ENCODE peak calls at places on chromosomes 2 and 18, in seven cellular contexts. One of them, this sample, is unnamed.

GRCh38 chr2:65057391-65058052 is 1.3 kb downstream of the CEP68 start:
- DNase-seq in tibial artery: no peak
- DNase-seq in ovary: no peak
- DNase-seq in sigmoid colon: no peak
- DNase-seq in OCI-LY7: peak
- DNase-seq in esophagus squamous epithelium: no peak
- DNase-seq in GM23338: peak
- DNase-seq in this sample: peak

GRCh38 chr2:8380573-8380972 is 301.3 kb upstream of the ID2 start:
- DNase-seq in tibial artery: no peak
- DNase-seq in ovary: no peak
- DNase-seq in sigmoid colon: no peak
- DNase-seq in OCI-LY7: peak
- DNase-seq in esophagus squamous epithelium: no peak
- DNase-seq in GM23338: no peak
- DNase-seq in this sample: no peak

GRCh38 chr18:24369420-24369819 is 28.2 kb downstream of the OSBPL1A start:
- DNase-seq in tibial artery: no peak
- DNase-seq in ovary: no peak
- DNase-seq in sigmoid colon: no peak
- DNase-seq in OCI-LY7: no peak
- DNase-seq in esophagus squamous epithelium: no peak
- DNase-seq in GM23338: no peak
- DNase-seq in this sample: no peak

GRCh38 chr2:84781942-84782716 is 98.8 kb downstream of the TRABD2A start:
- DNase-seq in tibial artery: no peak
- DNase-seq in ovary: no peak
- DNase-seq in sigmoid colon: no peak
- DNase-seq in OCI-LY7: peak
- DNase-seq in esophagus squamous epithelium: no peak
- DNase-seq in GM23338: peak
- DNase-seq in this sample: no peak

GRCh38 chr2:46435796-46436360 is 43.5 kb upstream of the TMEM247 start:
- DNase-seq in tibial artery: no peak
- DNase-seq in ovary: no peak
- DNase-seq in sigmoid colon: no peak
- DNase-seq in OCI-LY7: no peak
- DNase-seq in esophagus squamous epithelium: no peak
- DNase-seq in GM23338: no peak
- DNase-seq in this sample: peak

GRCh38 chr2:234788841-234789240 is 163.0 kb upstream of the SH3BP4 start:
- DNase-seq in tibial artery: no peak
- DNase-seq in ovary: no peak
- DNase-seq in sigmoid colon: no peak
- DNase-seq in OCI-LY7: no peak
- DNase-seq in esophagus squamous epithelium: no peak
- DNase-seq in GM23338: no peak
- DNase-seq in this sample: no peak

GRCh38 chr18:46250084-46250811 is 146.1 kb downstream of the HAUS1 start:
- DNase-seq in tibial artery: no peak
- DNase-seq in ovary: no peak
- DNase-seq in sigmoid colon: no peak
- DNase-seq in OCI-LY7: peak
- DNase-seq in esophagus squamous epithelium: no peak
- DNase-seq in GM23338: peak
- DNase-seq in this sample: peak

GRCh38 chr2:42927334-42928160 is 135.2 kb upstream of the HAAO start:
- DNase-seq in tibial artery: no peak
- DNase-seq in ovary: peak
- DNase-seq in sigmoid colon: no peak
- DNase-seq in OCI-LY7: no peak
- DNase-seq in esophagus squamous epithelium: no peak
- DNase-seq in GM23338: no peak
- DNase-seq in this sample: no peak

GRCh38 chr18:77131100-77131651 is 1.4 kb downstream of the MBP start:
- DNase-seq in tibial artery: peak
- DNase-seq in ovary: no peak
- DNase-seq in sigmoid colon: peak
- DNase-seq in OCI-LY7: peak
- DNase-seq in esophagus squamous epithelium: no peak
- DNase-seq in GM23338: peak
- DNase-seq in this sample: peak

GRCh38 chr18:40055262-40055661 is 1899.8 kb upstream of the PIK3C3 start:
- DNase-seq in tibial artery: no peak
- DNase-seq in ovary: no peak
- DNase-seq in sigmoid colon: no peak
- DNase-seq in OCI-LY7: no peak
- DNase-seq in esophagus squamous epithelium: no peak
- DNase-seq in GM23338: no peak
- DNase-seq in this sample: no peak

GRCh38 chr2:171176516-171176915 is 15.8 kb upstream of the TLK1 start:
- DNase-seq in tibial artery: no peak
- DNase-seq in ovary: no peak
- DNase-seq in sigmoid colon: no peak
- DNase-seq in OCI-LY7: no peak
- DNase-seq in esophagus squamous epithelium: no peak
- DNase-seq in GM23338: no peak
- DNase-seq in this sample: no peak

GRCh38 chr2:225543626-225544025 is 144.1 kb downstream of the NYAP2 start:
- DNase-seq in tibial artery: no peak
- DNase-seq in ovary: no peak
- DNase-seq in sigmoid colon: no peak
- DNase-seq in OCI-LY7: no peak
- DNase-seq in esophagus squamous epithelium: no peak
- DNase-seq in GM23338: no peak
- DNase-seq in this sample: no peak

GRCh38 chr2:120605231-120605935 is 130.3 kb upstream of the GLI2 start:
- DNase-seq in tibial artery: peak
- DNase-seq in ovary: no peak
- DNase-seq in sigmoid colon: no peak
- DNase-seq in OCI-LY7: no peak
- DNase-seq in esophagus squamous epithelium: no peak
- DNase-seq in GM23338: no peak
- DNase-seq in this sample: no peak

GRCh38 chr2:227661827-227662226 is 4.8 kb upstream of the SCYGR5 start:
- DNase-seq in tibial artery: no peak
- DNase-seq in ovary: no peak
- DNase-seq in sigmoid colon: no peak
- DNase-seq in OCI-LY7: no peak
- DNase-seq in esophagus squamous epithelium: no peak
- DNase-seq in GM23338: no peak
- DNase-seq in this sample: no peak

GRCh38 chr2:25207078-25207545 is 38.7 kb upstream of the POMC start:
- DNase-seq in tibial artery: no peak
- DNase-seq in ovary: no peak
- DNase-seq in sigmoid colon: no peak
- DNase-seq in OCI-LY7: no peak
- DNase-seq in esophagus squamous epithelium: no peak
- DNase-seq in GM23338: no peak
- DNase-seq in this sample: no peak

GRCh38 chr18:44945847-44946490 is 265.3 kb downstream of the SETBP1 start:
- DNase-seq in tibial artery: no peak
- DNase-seq in ovary: no peak
- DNase-seq in sigmoid colon: no peak
- DNase-seq in OCI-LY7: no peak
- DNase-seq in esophagus squamous epithelium: no peak
- DNase-seq in GM23338: no peak
- DNase-seq in this sample: no peak

GRCh38 chr2:134104754-134105153 is 149.1 kb upstream of the MGAT5 start:
- DNase-seq in tibial artery: no peak
- DNase-seq in ovary: no peak
- DNase-seq in sigmoid colon: no peak
- DNase-seq in OCI-LY7: no peak
- DNase-seq in esophagus squamous epithelium: no peak
- DNase-seq in GM23338: no peak
- DNase-seq in this sample: no peak

GRCh38 chr2:34480366-34480765 is 881.3 kb upstream of the FAM98A start:
- DNase-seq in tibial artery: no peak
- DNase-seq in ovary: no peak
- DNase-seq in sigmoid colon: no peak
- DNase-seq in OCI-LY7: no peak
- DNase-seq in esophagus squamous epithelium: no peak
- DNase-seq in GM23338: no peak
- DNase-seq in this sample: no peak

DNA sequence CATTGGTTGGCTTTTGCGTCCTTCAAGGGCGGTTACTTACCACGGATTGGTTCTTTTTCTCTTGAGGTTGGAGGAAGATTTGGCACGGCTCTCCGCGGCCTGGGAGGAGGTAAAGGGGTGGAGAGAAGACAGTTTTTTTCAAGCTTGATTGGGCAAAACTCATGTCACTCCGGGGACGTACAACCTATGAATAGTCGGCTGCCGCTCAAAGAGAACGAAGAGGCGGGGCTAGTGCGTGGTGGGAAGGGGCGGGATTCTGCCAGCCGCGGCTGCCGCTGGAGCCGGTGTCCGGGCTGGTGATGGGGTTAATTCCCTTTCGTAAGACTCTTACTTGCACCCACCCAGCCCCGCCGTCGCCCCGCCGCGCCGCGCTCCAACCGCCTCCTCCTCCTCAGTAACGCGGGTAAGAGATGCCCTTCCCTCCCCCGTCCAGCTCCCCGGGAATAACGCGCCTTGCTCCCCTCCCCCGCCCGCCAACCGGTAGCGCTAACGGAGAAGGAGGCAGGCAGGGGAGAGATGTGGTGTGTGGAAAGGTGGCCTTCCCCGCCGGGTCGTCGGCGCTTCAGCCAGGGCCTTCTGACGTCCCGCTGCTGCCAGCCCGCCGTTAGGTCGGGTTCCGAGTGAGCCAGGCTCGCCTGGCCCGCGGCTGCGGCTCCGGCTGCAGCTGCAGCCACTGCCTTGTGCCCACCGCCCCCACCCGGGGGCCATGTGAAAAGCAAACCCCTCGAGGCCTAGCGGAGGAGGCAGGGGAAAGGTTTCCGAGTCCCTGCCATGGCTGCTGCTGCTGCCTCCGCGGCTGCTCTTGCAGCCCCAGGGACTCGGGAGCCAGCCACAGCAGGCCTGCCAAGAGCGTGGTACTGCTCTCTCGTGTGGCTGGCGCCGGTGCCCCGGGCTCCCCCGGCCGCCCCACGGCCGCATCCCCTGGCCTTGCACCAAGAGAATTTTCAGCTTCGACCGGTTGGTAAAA is at the start of gene R3HDM1:
- DNase-seq in tibial artery: peak
- DNase-seq in ovary: peak
- DNase-seq in sigmoid colon: peak
- DNase-seq in OCI-LY7: peak
- DNase-seq in esophagus squamous epithelium: peak
- DNase-seq in GM23338: peak
- DNase-seq in this sample: peak
- TF ChIP-seq CTCF in tibial artery: no peak
- TF ChIP-seq CTCF in ovary: no peak
- TF ChIP-seq CTCF in sigmoid colon: peak
- TF ChIP-seq CTCF in OCI-LY7: peak
- TF ChIP-seq CTCF in esophagus squamous epithelium: peak
- TF ChIP-seq CTCF in GM23338: peak
- TF ChIP-seq CTCF in this sample: peak

GRCh38 chr2:131419447-131419846 is 55.5 kb upstream of the RAB6D start:
- DNase-seq in tibial artery: no peak
- DNase-seq in ovary: no peak
- DNase-seq in sigmoid colon: no peak
- DNase-seq in OCI-LY7: no peak
- DNase-seq in esophagus squamous epithelium: no peak
- DNase-seq in GM23338: peak
- DNase-seq in this sample: peak

GRCh38 chr2:131426727-131427126 is 49.2 kb upstream of the TUBA3D start:
- DNase-seq in tibial artery: no peak
- DNase-seq in ovary: no peak
- DNase-seq in sigmoid colon: no peak
- DNase-seq in OCI-LY7: no peak
- DNase-seq in esophagus squamous epithelium: no peak
- DNase-seq in GM23338: no peak
- DNase-seq in this sample: no peak

GRCh38 chr2:131431336-131431735 is 44.6 kb upstream of the TUBA3D start:
- DNase-seq in tibial artery: no peak
- DNase-seq in ovary: no peak
- DNase-seq in sigmoid colon: no peak
- DNase-seq in OCI-LY7: no peak
- DNase-seq in esophagus squamous epithelium: no peak
- DNase-seq in GM23338: no peak
- DNase-seq in this sample: peak

GRCh38 chr2:131425191-131426021 is 50.5 kb upstream of the TUBA3D start:
- DNase-seq in tibial artery: no peak
- DNase-seq in ovary: no peak
- DNase-seq in sigmoid colon: no peak
- DNase-seq in OCI-LY7: no peak
- DNase-seq in esophagus squamous epithelium: no peak
- DNase-seq in GM23338: peak
- DNase-seq in this sample: no peak
- H3K4me3 ChIP-seq in tibial artery: no peak
- H3K4me3 ChIP-seq in ovary: peak
- H3K4me3 ChIP-seq in sigmoid colon: no peak
- H3K4me3 ChIP-seq in OCI-LY7: no peak
- H3K4me3 ChIP-seq in esophagus squamous epithelium: peak
- H3K4me3 ChIP-seq in GM23338: peak
- H3K4me3 ChIP-seq in this sample: no peak

DNA sequence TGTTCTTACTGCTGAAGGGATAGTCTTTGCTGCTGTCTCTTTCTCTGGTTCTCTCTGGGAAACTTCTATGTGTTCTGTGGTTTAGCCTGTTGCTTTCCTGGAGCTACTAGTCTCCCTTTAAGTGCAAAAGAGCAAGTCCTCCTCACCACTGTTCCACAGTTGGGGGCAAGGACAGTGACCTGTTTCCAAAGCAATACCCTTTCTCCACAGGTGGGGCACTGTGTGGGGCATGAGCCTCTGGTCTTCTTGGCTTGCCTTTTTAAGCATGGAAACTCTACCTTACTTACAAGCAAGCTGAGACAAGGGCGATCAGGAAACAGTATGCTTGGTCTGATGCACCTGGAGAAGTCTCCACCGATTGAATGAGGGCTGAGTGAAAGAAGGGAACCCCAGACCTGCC is 156.7 kb downstream of the CPS1 start:
- DNase-seq in tibial artery: no peak
- DNase-seq in ovary: no peak
- DNase-seq in sigmoid colon: no peak
- DNase-seq in OCI-LY7: no peak
- DNase-seq in esophagus squamous epithelium: no peak
- DNase-seq in GM23338: no peak
- DNase-seq in this sample: no peak
- TF ChIP-seq CTCF in tibial artery: no peak
- TF ChIP-seq CTCF in ovary: no peak
- TF ChIP-seq CTCF in sigmoid colon: no peak
- TF ChIP-seq CTCF in OCI-LY7: no peak
- TF ChIP-seq CTCF in esophagus squamous epithelium: no peak
- TF ChIP-seq CTCF in GM23338: no peak
- TF ChIP-seq CTCF in this sample: no peak

DNA sequence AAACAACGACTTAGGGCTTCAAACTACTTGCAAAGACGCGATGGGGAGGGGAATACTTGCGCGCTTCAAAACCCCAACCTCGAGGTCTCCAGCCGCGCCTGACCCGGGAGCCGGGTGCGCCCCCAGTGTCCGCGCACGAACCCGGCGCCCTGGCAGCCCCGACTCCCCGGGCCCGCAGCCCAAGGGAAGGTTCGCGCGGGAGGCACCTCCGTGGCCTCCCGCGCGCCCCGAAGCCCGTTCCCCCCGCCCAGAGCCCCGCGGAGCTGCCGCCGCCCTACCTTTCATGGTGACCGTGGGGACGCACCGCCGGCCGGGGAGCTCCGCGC is 308 bp downstream of the COLEC12 start:
- DNase-seq in tibial artery: no peak
- DNase-seq in ovary: no peak
- DNase-seq in sigmoid colon: peak
- DNase-seq in OCI-LY7: no peak
- DNase-seq in esophagus squamous epithelium: no peak
- DNase-seq in GM23338: peak
- DNase-seq in this sample: no peak
- H3K4me3 ChIP-seq in tibial artery: peak
- H3K4me3 ChIP-seq in ovary: peak
- H3K4me3 ChIP-seq in sigmoid colon: peak
- H3K4me3 ChIP-seq in OCI-LY7: no peak
- H3K4me3 ChIP-seq in esophagus squamous epithelium: peak
- H3K4me3 ChIP-seq in GM23338: peak
- H3K4me3 ChIP-seq in this sample: peak

GRCh38 chr2:13884271-13884976 is 748.1 kb upstream of the LRATD1 start:
- DNase-seq in tibial artery: no peak
- DNase-seq in ovary: no peak
- DNase-seq in sigmoid colon: no peak
- DNase-seq in OCI-LY7: no peak
- DNase-seq in esophagus squamous epithelium: no peak
- DNase-seq in GM23338: peak
- DNase-seq in this sample: no peak
- TF ChIP-seq CTCF in tibial artery: no peak
- TF ChIP-seq CTCF in ovary: no peak
- TF ChIP-seq CTCF in sigmoid colon: no peak
- TF ChIP-seq CTCF in OCI-LY7: no peak
- TF ChIP-seq CTCF in esophagus squamous epithelium: no peak
- TF ChIP-seq CTCF in GM23338: peak
- TF ChIP-seq CTCF in this sample: no peak

This sample was measured in fibroblast of villous mesenchyme.